ENCODE peak calls at places on chromosomes 3 and 15, in nine cellular contexts. U, Z, K, S, W, Q, G, F and P are unnamed samples.
A peak's percentile ranks its signal among the peaks of the same experiment; 100 is the strongest.

GRCh38 chr3:174325834-174326705 is 533.1 kb upstream of the NAALADL2 start:
- DNase-seq in U (no peak), Z (no peak), K (no peak), S (peak; percentile 74), W (no peak), Q (no peak), G (no peak), F (no peak), P (no peak)

GRCh38 chr3:186844908-186845307 is 2.4 kb downstream of the ADIPOQ start:
- DNase-seq in U (no peak), Z (no peak), K (no peak), S (no peak), W (no peak), Q (no peak), G (no peak), F (no peak), P (no peak)

GRCh38 chr15:40114218-40114617 is 5.5 kb upstream of the BMF start:
- DNase-seq in U (no peak), Z (peak; percentile 65), K (no peak), S (no peak), W (no peak), Q (no peak), G (peak; percentile 16), F (no peak), P (peak; percentile 26)

GRCh38 chr15:33865416-33865815 is 102.9 kb upstream of the CHRM5 start:
- DNase-seq in U (no peak), Z (no peak), K (no peak), S (peak; percentile 42), W (no peak), Q (no peak), G (no peak), F (no peak), P (no peak)

GRCh38 chr3:156371683-156372082 is 183.2 kb downstream of the SSR3 start:
- DNase-seq in U (no peak), Z (no peak), K (no peak), S (no peak), W (no peak), Q (no peak), G (no peak), F (no peak), P (no peak)

GRCh38 chr15:63858881-63859280 is 25.1 kb upstream of the HERC1 start:
- DNase-seq in U (peak; percentile 48), Z (no peak), K (no peak), S (peak; percentile 43), W (no peak), Q (no peak), G (no peak), F (no peak), P (no peak)

GRCh38 chr3:153043729-153044314 is 118.2 kb upstream of the RAP2B start:
- DNase-seq in U (no peak), Z (no peak), K (no peak), S (peak; percentile 41), W (no peak), Q (no peak), G (no peak), F (no peak), P (no peak)

GRCh38 chr3:172687501-172687900 is 23.4 kb downstream of the NCEH1 start:
- DNase-seq in U (no peak), Z (no peak), K (no peak), S (peak; percentile 23), W (no peak), Q (no peak), G (no peak), F (no peak), P (no peak)

GRCh38 chr3:193826126-193826795 is 233.3 kb downstream of the OPA1 start:
- DNase-seq in U (peak; percentile 20), Z (no peak), K (no peak), S (peak; percentile 86), W (no peak), Q (no peak), G (no peak), F (peak; percentile 13), P (no peak)

GRCh38 chr15:42994546-42994945 is 74.0 kb upstream of the TTBK2 start:
- DNase-seq in U (no peak), Z (no peak), K (no peak), S (peak; percentile 19), W (no peak), Q (no peak), G (no peak), F (no peak), P (no peak)

DNA sequence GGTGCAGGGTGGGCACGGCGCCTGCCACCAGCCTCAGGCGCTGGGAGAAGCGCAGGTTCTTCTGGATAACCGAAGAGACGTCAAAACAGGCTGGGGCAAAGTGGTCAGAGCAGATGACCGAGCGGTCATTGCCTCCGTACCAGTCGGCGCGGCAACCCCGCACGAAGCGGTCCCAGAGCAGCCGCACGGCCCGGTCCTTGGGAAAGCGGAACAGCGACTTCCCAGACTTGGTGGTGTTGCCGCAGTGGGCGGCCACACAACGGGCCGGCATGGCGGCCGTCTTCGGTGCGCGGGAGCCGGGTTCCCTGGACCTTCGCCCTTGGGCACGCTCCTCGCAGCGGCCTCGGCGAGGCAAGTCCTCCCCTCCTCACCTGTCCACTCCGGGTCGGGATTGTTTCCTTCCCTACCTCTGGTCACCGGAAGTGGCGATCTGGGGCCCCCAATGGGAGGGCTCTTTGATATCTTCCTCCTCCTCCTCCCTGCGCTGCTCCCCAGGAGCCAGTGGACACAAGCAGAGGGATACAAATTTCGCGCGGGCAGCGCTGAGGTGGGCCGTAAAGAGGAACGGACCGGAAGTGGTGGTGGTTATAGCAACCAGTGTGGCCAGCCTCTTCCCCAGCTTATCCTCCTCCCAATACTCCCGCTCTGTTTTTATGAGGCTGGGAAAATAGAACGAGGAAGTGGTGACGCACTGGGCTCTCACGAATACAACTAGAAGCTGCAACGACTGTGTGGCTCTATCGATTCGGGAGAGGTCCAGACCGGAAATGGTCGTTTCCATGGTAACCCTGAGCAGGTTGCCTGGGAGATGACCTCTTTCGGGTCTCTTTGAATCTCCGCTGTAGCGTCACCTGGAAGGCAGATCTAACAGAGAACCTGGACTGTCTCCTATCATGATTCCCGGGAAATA is at the start of the genes LRRC49 and THAP10:
- DNase-seq in U (peak; percentile 92), Z (peak; percentile 23), K (peak; percentile 88), S (peak; percentile 96), W (peak; percentile 69), Q (peak; percentile 26), G (peak; percentile 92), F (peak; percentile 92), P (peak; percentile 81)
- TF ChIP-seq CTCF in U (no peak), Z (no peak), K (no peak), S (no peak), W (no peak), Q (no peak), G (no peak), F (no peak), P (no peak)

GRCh38 chr3:74443102-74443501 is 171.4 kb downstream of the CNTN3 start:
- DNase-seq in U (no peak), Z (no peak), K (no peak), S (no peak), W (no peak), Q (no peak), G (no peak), F (no peak), P (no peak)

GRCh38 chr3:74442683-74443082 is 171.8 kb downstream of the CNTN3 start:
- DNase-seq in U (no peak), Z (no peak), K (no peak), S (no peak), W (no peak), Q (no peak), G (no peak), F (no peak), P (no peak)

GRCh38 chr3:74445541-74445940 is 168.9 kb downstream of the CNTN3 start:
- DNase-seq in U (no peak), Z (no peak), K (no peak), S (no peak), W (no peak), Q (no peak), G (no peak), F (no peak), P (no peak)

DNA sequence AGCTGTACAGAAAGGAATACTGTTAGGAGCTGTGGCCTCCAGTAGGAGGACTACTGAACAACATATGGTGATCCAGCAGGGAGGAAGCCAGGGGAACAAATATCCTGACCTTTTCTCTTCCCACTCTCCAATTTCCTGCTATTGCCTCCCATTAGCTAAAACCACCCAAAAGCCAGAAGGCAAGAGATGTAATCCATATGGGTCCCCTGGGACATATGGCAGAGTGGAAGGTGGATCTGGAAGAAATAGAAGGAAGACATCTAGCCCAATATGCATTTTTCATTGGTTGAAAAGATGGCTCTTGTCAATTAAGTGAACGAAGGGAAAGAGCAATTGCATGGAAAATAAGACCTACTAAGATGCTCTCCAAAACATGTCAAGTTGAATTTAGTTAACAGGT is 167.2 kb downstream of the CNTN3 start:
- DNase-seq in U (no peak), Z (no peak), K (no peak), S (no peak), W (no peak), Q (no peak), G (no peak), F (no peak), P (no peak)
- TF ChIP-seq CTCF in U (no peak), Z (no peak), K (no peak), S (no peak), W (no peak), Q (no peak), G (no peak), F (no peak), P (no peak)

GRCh38 chr3:28476764-28477163 is 128.1 kb upstream of the AZI2 start:
- DNase-seq in U (no peak), Z (no peak), K (no peak), S (no peak), W (no peak), Q (no peak), G (no peak), F (no peak), P (no peak)

GRCh38 chr3:28476194-28476593 is 127.6 kb upstream of the AZI2 start:
- DNase-seq in U (no peak), Z (peak; percentile 43), K (no peak), S (peak; percentile 64), W (no peak), Q (no peak), G (peak; percentile 45), F (no peak), P (peak; percentile 49)
- TF ChIP-seq CTCF in U (peak; percentile 70), Z (peak; percentile 84), K (peak; percentile 25), S (peak; percentile 52), W (no peak), Q (no peak), G (peak; percentile 47), F (peak; percentile 62), P (peak; percentile 61)

GRCh38 chr3:189339996-189340395 is 168.2 kb downstream of the TPRG1 start:
- DNase-seq in U (no peak), Z (no peak), K (no peak), S (no peak), W (no peak), Q (no peak), G (no peak), F (no peak), P (no peak)

GRCh38 chr3:189337672-189338071 is 165.9 kb downstream of the TPRG1 start:
- DNase-seq in U (no peak), Z (no peak), K (no peak), S (no peak), W (no peak), Q (no peak), G (no peak), F (no peak), P (no peak)

GRCh38 chr3:189342811-189343210 is 171.0 kb downstream of the TPRG1 start:
- DNase-seq in U (no peak), Z (no peak), K (no peak), S (no peak), W (no peak), Q (no peak), G (no peak), F (no peak), P (no peak)

GRCh38 chr3:189338366-189338765 is 166.6 kb downstream of the TPRG1 start:
- DNase-seq in U (no peak), Z (no peak), K (no peak), S (no peak), W (no peak), Q (no peak), G (no peak), F (no peak), P (no peak)

GRCh38 chr3:189340680-189341460 is 169.1 kb downstream of the TPRG1 start:
- DNase-seq in U (no peak), Z (peak; percentile 12), K (no peak), S (no peak), W (no peak), Q (no peak), G (peak; percentile 39), F (no peak), P (no peak)
- TF ChIP-seq CTCF in U (peak; percentile 21), Z (peak; percentile 69), K (no peak), S (peak; percentile 25), W (no peak), Q (no peak), G (peak; percentile 33), F (peak; percentile 11), P (peak; percentile 49)